ENCODE peak calls at places on chromosomes 4 and X, in six cellular contexts. One of them, this sample, is unnamed.

GRCh38 chrX:149877636-149878035 is 3.3 kb upstream of the MAGEA8 start:
- DNase-seq in neuronal stem cell: no peak
- DNase-seq in CD4-positive, alpha-beta T cell: no peak
- DNase-seq in activated CD4-positive, alpha-beta T cell treated with anti-CD3 and anti-CD28 coated beads for 48 hours: no peak
- DNase-seq in type B pancreatic cell: no peak
- DNase-seq in GM23248: no peak
- DNase-seq in this sample: no peak

GRCh38 chr4:55069248-55069647 is 56.1 kb downstream of the KDR start:
- DNase-seq in neuronal stem cell: no peak
- DNase-seq in CD4-positive, alpha-beta T cell: no peak
- DNase-seq in activated CD4-positive, alpha-beta T cell treated with anti-CD3 and anti-CD28 coated beads for 48 hours: no peak
- DNase-seq in type B pancreatic cell: no peak
- DNase-seq in GM23248: peak
- DNase-seq in this sample: no peak

GRCh38 chrX:129792586-129793291 is 13.0 kb downstream of the SASH3 start:
- DNase-seq in neuronal stem cell: no peak
- DNase-seq in CD4-positive, alpha-beta T cell: no peak
- DNase-seq in activated CD4-positive, alpha-beta T cell treated with anti-CD3 and anti-CD28 coated beads for 48 hours: no peak
- DNase-seq in type B pancreatic cell: no peak
- DNase-seq in GM23248: no peak
- DNase-seq in this sample: no peak

GRCh38 chr4:8306511-8307021 is 37.0 kb downstream of the HTRA3 start:
- DNase-seq in neuronal stem cell: no peak
- DNase-seq in CD4-positive, alpha-beta T cell: no peak
- DNase-seq in activated CD4-positive, alpha-beta T cell treated with anti-CD3 and anti-CD28 coated beads for 48 hours: no peak
- DNase-seq in type B pancreatic cell: no peak
- DNase-seq in GM23248: peak
- DNase-seq in this sample: no peak

GRCh38 chr4:89939994-89940393 is 45.3 kb downstream of the MMRN1 start:
- DNase-seq in neuronal stem cell: no peak
- DNase-seq in CD4-positive, alpha-beta T cell: no peak
- DNase-seq in activated CD4-positive, alpha-beta T cell treated with anti-CD3 and anti-CD28 coated beads for 48 hours: no peak
- DNase-seq in type B pancreatic cell: no peak
- DNase-seq in GM23248: no peak
- DNase-seq in this sample: no peak

GRCh38 chr4:10182446-10183424 is 66.1 kb upstream of the WDR1 start:
- DNase-seq in neuronal stem cell: no peak
- DNase-seq in CD4-positive, alpha-beta T cell: no peak
- DNase-seq in activated CD4-positive, alpha-beta T cell treated with anti-CD3 and anti-CD28 coated beads for 48 hours: peak
- DNase-seq in type B pancreatic cell: no peak
- DNase-seq in GM23248: no peak
- DNase-seq in this sample: no peak

GRCh38 chr4:13484749-13485345 is 707 bp upstream of the RAB28 start:
- DNase-seq in neuronal stem cell: no peak
- DNase-seq in CD4-positive, alpha-beta T cell: no peak
- DNase-seq in activated CD4-positive, alpha-beta T cell treated with anti-CD3 and anti-CD28 coated beads for 48 hours: no peak
- DNase-seq in type B pancreatic cell: no peak
- DNase-seq in GM23248: peak
- DNase-seq in this sample: no peak

GRCh38 chrX:17553961-17554482 is 179.0 kb downstream of the NHS start:
- DNase-seq in neuronal stem cell: no peak
- DNase-seq in CD4-positive, alpha-beta T cell: no peak
- DNase-seq in activated CD4-positive, alpha-beta T cell treated with anti-CD3 and anti-CD28 coated beads for 48 hours: no peak
- DNase-seq in type B pancreatic cell: no peak
- DNase-seq in GM23248: no peak
- DNase-seq in this sample: no peak

GRCh38 chr4:3530051-3530450 is 2.2 kb downstream of the LRPAP1 start:
- DNase-seq in neuronal stem cell: no peak
- DNase-seq in CD4-positive, alpha-beta T cell: no peak
- DNase-seq in activated CD4-positive, alpha-beta T cell treated with anti-CD3 and anti-CD28 coated beads for 48 hours: no peak
- DNase-seq in type B pancreatic cell: peak
- DNase-seq in GM23248: no peak
- DNase-seq in this sample: no peak

GRCh38 chr4:86250006-86250405 is 109.8 kb downstream of the MAPK10 start:
- DNase-seq in neuronal stem cell: no peak
- DNase-seq in CD4-positive, alpha-beta T cell: no peak
- DNase-seq in activated CD4-positive, alpha-beta T cell treated with anti-CD3 and anti-CD28 coated beads for 48 hours: no peak
- DNase-seq in type B pancreatic cell: no peak
- DNase-seq in GM23248: peak
- DNase-seq in this sample: no peak

GRCh38 chr4:24991015-24991414 is 39.7 kb downstream of the LGI2 start:
- DNase-seq in neuronal stem cell: no peak
- DNase-seq in CD4-positive, alpha-beta T cell: no peak
- DNase-seq in activated CD4-positive, alpha-beta T cell treated with anti-CD3 and anti-CD28 coated beads for 48 hours: no peak
- DNase-seq in type B pancreatic cell: no peak
- DNase-seq in GM23248: peak
- DNase-seq in this sample: peak

GRCh38 chr4:40881851-40882250 is 132.1 kb downstream of the NSUN7 start:
- DNase-seq in neuronal stem cell: no peak
- DNase-seq in CD4-positive, alpha-beta T cell: no peak
- DNase-seq in activated CD4-positive, alpha-beta T cell treated with anti-CD3 and anti-CD28 coated beads for 48 hours: no peak
- DNase-seq in type B pancreatic cell: no peak
- DNase-seq in GM23248: no peak
- DNase-seq in this sample: no peak

GRCh38 chr4:25439913-25440477 is 62.9 kb downstream of the ANAPC4 start:
- DNase-seq in neuronal stem cell: peak
- DNase-seq in CD4-positive, alpha-beta T cell: peak
- DNase-seq in activated CD4-positive, alpha-beta T cell treated with anti-CD3 and anti-CD28 coated beads for 48 hours: peak
- DNase-seq in type B pancreatic cell: no peak
- DNase-seq in GM23248: peak
- DNase-seq in this sample: peak

GRCh38 chr4:181525641-181526040 is 717.6 kb upstream of the TENM3 start:
- DNase-seq in neuronal stem cell: no peak
- DNase-seq in CD4-positive, alpha-beta T cell: no peak
- DNase-seq in activated CD4-positive, alpha-beta T cell treated with anti-CD3 and anti-CD28 coated beads for 48 hours: no peak
- DNase-seq in type B pancreatic cell: no peak
- DNase-seq in GM23248: no peak
- DNase-seq in this sample: no peak

GRCh38 chrX:39196192-39197102 is 395.2 kb downstream of the MID1IP1 start:
- DNase-seq in neuronal stem cell: no peak
- DNase-seq in CD4-positive, alpha-beta T cell: peak
- DNase-seq in activated CD4-positive, alpha-beta T cell treated with anti-CD3 and anti-CD28 coated beads for 48 hours: peak
- DNase-seq in type B pancreatic cell: no peak
- DNase-seq in GM23248: peak
- DNase-seq in this sample: no peak

GRCh38 chrX:40266490-40267333 is 169.0 kb upstream of the BCOR start:
- DNase-seq in neuronal stem cell: peak
- DNase-seq in CD4-positive, alpha-beta T cell: peak
- DNase-seq in activated CD4-positive, alpha-beta T cell treated with anti-CD3 and anti-CD28 coated beads for 48 hours: peak
- DNase-seq in type B pancreatic cell: peak
- DNase-seq in GM23248: peak
- DNase-seq in this sample: peak

GRCh38 chrX:45070116-45071007 is 130.3 kb downstream of the DIPK2B start:
- DNase-seq in neuronal stem cell: no peak
- DNase-seq in CD4-positive, alpha-beta T cell: no peak
- DNase-seq in activated CD4-positive, alpha-beta T cell treated with anti-CD3 and anti-CD28 coated beads for 48 hours: no peak
- DNase-seq in type B pancreatic cell: no peak
- DNase-seq in GM23248: peak
- DNase-seq in this sample: no peak

GRCh38 chrX:43655961-43656494 is at the start of gene MAOA:
- DNase-seq in neuronal stem cell: peak
- DNase-seq in CD4-positive, alpha-beta T cell: no peak
- DNase-seq in activated CD4-positive, alpha-beta T cell treated with anti-CD3 and anti-CD28 coated beads for 48 hours: peak
- DNase-seq in type B pancreatic cell: no peak
- DNase-seq in GM23248: no peak
- DNase-seq in this sample: peak

GRCh38 chr4:127669691-127670090 is 36.9 kb downstream of the INTU start:
- DNase-seq in neuronal stem cell: no peak
- DNase-seq in CD4-positive, alpha-beta T cell: no peak
- DNase-seq in activated CD4-positive, alpha-beta T cell treated with anti-CD3 and anti-CD28 coated beads for 48 hours: no peak
- DNase-seq in type B pancreatic cell: no peak
- DNase-seq in GM23248: no peak
- DNase-seq in this sample: no peak

GRCh38 chrX:119984652-119985051 is 41.1 kb upstream of the NKAP start:
- DNase-seq in neuronal stem cell: no peak
- DNase-seq in CD4-positive, alpha-beta T cell: no peak
- DNase-seq in activated CD4-positive, alpha-beta T cell treated with anti-CD3 and anti-CD28 coated beads for 48 hours: no peak
- DNase-seq in type B pancreatic cell: no peak
- DNase-seq in GM23248: no peak
- DNase-seq in this sample: no peak

GRCh38 chrX:123975180-123975579 is 13.7 kb downstream of the STAG2 start:
- DNase-seq in neuronal stem cell: no peak
- DNase-seq in CD4-positive, alpha-beta T cell: no peak
- DNase-seq in activated CD4-positive, alpha-beta T cell treated with anti-CD3 and anti-CD28 coated beads for 48 hours: no peak
- DNase-seq in type B pancreatic cell: no peak
- DNase-seq in GM23248: peak
- DNase-seq in this sample: no peak

GRCh38 chrX:12947545-12948235 is 27.2 kb upstream of the TMSB4X start:
- DNase-seq in neuronal stem cell: no peak
- DNase-seq in CD4-positive, alpha-beta T cell: no peak
- DNase-seq in activated CD4-positive, alpha-beta T cell treated with anti-CD3 and anti-CD28 coated beads for 48 hours: no peak
- DNase-seq in type B pancreatic cell: no peak
- DNase-seq in GM23248: no peak
- DNase-seq in this sample: no peak

GRCh38 chrX:22395372-22395771 is 122.7 kb downstream of the CBLL2 start:
- DNase-seq in neuronal stem cell: no peak
- DNase-seq in CD4-positive, alpha-beta T cell: no peak
- DNase-seq in activated CD4-positive, alpha-beta T cell treated with anti-CD3 and anti-CD28 coated beads for 48 hours: no peak
- DNase-seq in type B pancreatic cell: no peak
- DNase-seq in GM23248: peak
- DNase-seq in this sample: no peak

GRCh38 chrX:54530358-54530900 is 410 bp downstream of the GNL3L start:
- DNase-seq in neuronal stem cell: no peak
- DNase-seq in CD4-positive, alpha-beta T cell: no peak
- DNase-seq in activated CD4-positive, alpha-beta T cell treated with anti-CD3 and anti-CD28 coated beads for 48 hours: peak
- DNase-seq in type B pancreatic cell: no peak
- DNase-seq in GM23248: peak
- DNase-seq in this sample: no peak

GRCh38 chr4:29276150-29276549 is 1444.0 kb upstream of the PCDH7 start:
- DNase-seq in neuronal stem cell: no peak
- DNase-seq in CD4-positive, alpha-beta T cell: no peak
- DNase-seq in activated CD4-positive, alpha-beta T cell treated with anti-CD3 and anti-CD28 coated beads for 48 hours: no peak
- DNase-seq in type B pancreatic cell: no peak
- DNase-seq in GM23248: no peak
- DNase-seq in this sample: no peak